ENCODE peak calls at places on chromosome 17, in seven cellular contexts. X is cardiac muscle cell, K is hepatocyte, V is stomach, D is GM23248, U is esophagus squamous epithelium, R is left lung. Y is an unnamed sample.

GRCh38 chr17:45981306-45981705 is 17.7 kb upstream of the STH start:
- DNase-seq in U (no peak), R (no peak), D (no peak), V (no peak), K (no peak), X (no peak), Y (no peak)

GRCh38 chr17:64216385-64217248 is 46.4 kb downstream of the TEX2 start:
- DNase-seq in U (no peak), D (peak; percentile 25), R (no peak), K (peak; percentile 63), X (no peak), V (peak; percentile 53), Y (peak; percentile 73)

GRCh38 chr17:82230627-82231311 is 1.9 kb downstream of the SLC16A3 start:
- DNase-seq in U (no peak), V (peak; percentile 88), X (peak; percentile 88), R (peak; percentile 97), K (peak; percentile 89), D (peak; percentile 95), Y (peak; percentile 72)

GRCh38 chr17:27403480-27404005 is 52.7 kb upstream of the KSR1 start:
- DNase-seq in K (no peak), R (no peak), U (no peak), D (no peak), V (no peak), X (no peak), Y (no peak)

GRCh38 chr17:37506678-37507077 is 17.0 kb downstream of the DUSP14 start:
- DNase-seq in V (no peak), X (peak; percentile 32), D (peak; percentile 55), R (no peak), K (peak; percentile 34), U (no peak), Y (peak; percentile 19)

GRCh38 chr17:67435122-67435521 is 58.0 kb downstream of the PITPNC1 start:
- DNase-seq in R (no peak), K (no peak), U (no peak), X (no peak), D (peak; percentile 17), V (peak; percentile 34), Y (no peak)

GRCh38 chr17:10270258-10270657 is 71.9 kb upstream of the GAS7 start:
- DNase-seq in D (peak; percentile 84), V (no peak), U (no peak), R (no peak), X (no peak), K (no peak), Y (no peak)

GRCh38 chr17:66747561-66748275 is 87.2 kb upstream of the CACNG5 start:
- DNase-seq in X (no peak), D (peak; percentile 94), R (peak; percentile 41), U (no peak), V (no peak), K (no peak), Y (no peak)

GRCh38 chr17:33572615-33573014 is 279.5 kb upstream of the ASIC2 start:
- DNase-seq in D (peak; percentile 2), R (no peak), V (no peak), U (no peak), X (peak; percentile 55), K (peak; percentile 62), Y (no peak)

GRCh38 chr17:51397361-51398127 is 137.2 kb downstream of the UTP18 start:
- DNase-seq in V (no peak), X (no peak), K (peak; percentile 51), R (no peak), D (peak; percentile 52), U (no peak), Y (no peak)

GRCh38 chr17:1762906-1763829 is 1.3 kb downstream of the SERPINF1 start:
- DNase-seq in V (no peak), K (peak; percentile 73), U (no peak), X (no peak), R (no peak), D (peak; percentile 81), Y (no peak)

GRCh38 chr17:63976702-63977101 is 4.0 kb upstream of the SCN4A start:
- DNase-seq in X (no peak), D (no peak), U (no peak), K (no peak), V (no peak), R (no peak), Y (no peak)

GRCh38 chr17:38894276-38894675 is 24.4 kb downstream of the LASP1 start:
- DNase-seq in V (no peak), U (no peak), K (no peak), X (no peak), R (no peak), D (no peak), Y (no peak)

GRCh38 chr17:56785396-56785795 is 48.3 kb downstream of the C17orf67 start:
- DNase-seq in K (no peak), X (no peak), D (peak; percentile 24), U (no peak), R (no peak), V (no peak), Y (no peak)

GRCh38 chr17:36715951-36716350 is 114.6 kb downstream of the MRM1 start:
- DNase-seq in V (no peak), R (no peak), D (no peak), X (no peak), U (no peak), K (no peak), Y (no peak)

GRCh38 chr17:43868236-43868994 is 21.4 kb downstream of the CD300LG start:
- DNase-seq in D (no peak), V (no peak), U (no peak), X (no peak), K (no peak), R (no peak), Y (no peak)

GRCh38 chr17:45812102-45812501 is 28.0 kb downstream of the CRHR1 start:
- DNase-seq in U (no peak), D (peak; percentile 41), X (no peak), R (no peak), K (no peak), V (no peak), Y (peak; percentile 12)

GRCh38 chr17:66514227-66514806 is 211.9 kb downstream of the PRKCA start:
- DNase-seq in X (no peak), V (no peak), D (peak; percentile 85), R (no peak), K (no peak), U (no peak), Y (no peak)

GRCh38 chr17:50219345-50219744 is 17.9 kb upstream of the COL1A1 start:
- DNase-seq in X (no peak), V (no peak), K (peak; percentile 23), R (no peak), D (peak; percentile 92), U (no peak), Y (no peak)

GRCh38 chr17:43405861-43406260 is 7.1 kb downstream of the ARL4D start:
- DNase-seq in D (peak; percentile 51), U (no peak), R (no peak), X (no peak), K (no peak), V (no peak), Y (no peak)

GRCh38 chr17:6551356-6551755 is 5.0 kb downstream of the PITPNM3 start:
- DNase-seq in R (no peak), V (no peak), D (no peak), X (no peak), U (no peak), K (no peak), Y (peak; percentile 54)
- H3K27ac ChIP-seq in R (peak overlapping the region; percentile 71), V (peak overlapping the region; percentile 88), D (no peak overlapping the region), X (no peak overlapping the region), U (peak overlapping the region; percentile 97), K (peak overlapping the region; percentile 84), Y (peak overlapping the region; percentile 77)

DNA sequence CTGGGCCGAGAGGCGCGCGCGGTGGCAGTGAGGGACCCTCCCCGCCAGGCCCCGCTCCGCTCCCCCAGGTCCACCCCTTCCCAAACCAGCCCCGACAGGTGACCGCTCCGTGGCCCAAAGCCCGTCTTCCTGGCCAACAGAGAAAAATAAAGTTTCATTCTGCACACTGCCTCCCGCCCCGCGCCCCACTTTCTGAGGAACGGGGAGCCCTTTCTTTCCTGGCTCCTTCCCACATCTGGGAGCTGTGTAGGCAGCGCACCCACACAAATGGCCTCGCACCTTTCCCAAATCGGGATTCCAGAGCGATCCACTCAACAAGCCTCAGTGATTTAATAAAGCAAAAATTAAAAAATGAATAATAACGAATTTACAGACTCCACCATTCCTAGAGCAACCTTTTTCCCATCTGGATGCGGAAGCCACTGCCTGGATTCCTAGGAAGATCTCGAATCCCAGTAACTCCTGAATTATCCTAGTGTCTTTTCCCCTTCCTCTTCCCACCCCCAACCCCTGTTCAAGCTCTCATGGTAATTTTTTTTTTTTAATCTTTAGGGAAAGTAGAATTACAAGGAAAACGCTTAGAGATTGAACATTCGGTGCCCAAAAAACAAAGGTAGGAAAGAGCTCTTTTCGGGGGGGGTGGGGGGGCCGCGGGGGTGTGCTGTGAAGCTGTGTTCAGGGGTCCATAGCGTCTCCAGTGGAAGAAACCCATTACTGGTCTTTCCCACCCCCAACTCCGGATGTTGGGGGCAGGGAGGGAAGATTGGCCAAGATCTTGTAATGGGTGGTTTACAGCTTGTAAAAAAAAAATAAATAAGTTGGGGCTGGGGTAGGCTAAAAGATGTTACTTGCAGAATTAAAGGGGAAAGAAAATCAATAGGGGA is 1.6 kb downstream of the IGF2BP1 start:
- DNase-seq in X (peak; percentile 48), D (peak; percentile 13), R (no peak), V (no peak), U (no peak), K (peak; percentile 59), Y (no peak)
- H3K27ac ChIP-seq in X (peak overlapping the region; percentile 96), D (peak overlapping the region; percentile 63), R (no peak overlapping the region), V (no peak overlapping the region), U (no peak overlapping the region), K (peak overlapping the region; percentile 99), Y (no peak overlapping the region)

GRCh38 chr17:76049239-76049638 is 22.1 kb upstream of the EVPL start:
- DNase-seq in R (no peak), V (no peak), U (no peak), X (no peak), D (no peak), K (no peak), Y (no peak)

GRCh38 chr17:76048711-76049110 is 21.6 kb upstream of the EVPL start:
- DNase-seq in D (peak; percentile 30), X (no peak), U (no peak), V (no peak), K (no peak), R (no peak), Y (no peak)

GRCh38 chr17:76051571-76051970 is 20.7 kb downstream of the SRP68 start:
- DNase-seq in X (no peak), D (no peak), K (no peak), V (no peak), R (no peak), U (no peak), Y (peak; percentile 62)

GRCh38 chr17:76050226-76051070 is 21.9 kb downstream of the SRP68 start:
- DNase-seq in X (no peak), D (no peak), V (no peak), U (no peak), K (no peak), R (no peak), Y (peak; percentile 38)

GRCh38 chr17:76051071-76051467 is 21.2 kb downstream of the SRP68 start:
- DNase-seq in D (no peak), X (no peak), R (no peak), U (no peak), V (no peak), K (no peak), Y (peak; percentile 70)
- H3K27ac ChIP-seq in D (no peak overlapping the region), X (no peak overlapping the region), R (peak overlapping the region; percentile 69), U (peak overlapping the region; percentile 89), V (no peak overlapping the region), K (peak overlapping the region; percentile 26), Y (peak overlapping the region; percentile 93)

DNA sequence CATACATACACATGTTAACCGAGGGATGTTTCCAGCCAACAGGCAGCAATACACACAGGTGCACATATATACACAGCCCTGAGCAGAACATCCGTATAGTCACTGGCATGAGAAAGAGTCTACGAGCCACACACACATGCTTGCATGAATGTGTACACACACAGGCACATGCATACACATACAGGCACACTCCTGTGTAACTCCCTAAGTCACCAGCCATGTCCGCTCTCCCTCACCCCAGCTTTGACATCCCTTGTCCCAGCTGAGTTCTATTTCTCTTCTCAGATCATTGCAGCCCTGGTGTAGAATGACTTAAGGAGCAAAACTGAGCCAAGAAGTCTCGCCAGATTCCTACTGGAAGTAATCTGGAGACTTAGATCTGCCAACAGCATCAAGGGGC is 13.1 kb downstream of the CDRT4 start:
- DNase-seq in V (no peak), U (no peak), K (no peak), R (no peak), D (no peak), X (no peak), Y (no peak)
- H3K27ac ChIP-seq in V (no peak overlapping the region), U (no peak overlapping the region), K (no peak overlapping the region), R (no peak overlapping the region), D (no peak overlapping the region), X (no peak overlapping the region), Y (no peak overlapping the region)